ENCODE peak calls at places on chromosomes 7 and 10, in seven cellular contexts. One of them, this sample, is unnamed.
A peak's percentile ranks its signal among the peaks of the same experiment; 100 is the strongest.

GRCh38 chr10:87506988-87507387 is 2.3 kb downstream of the MINPP1 start:
- DNase-seq in K562: no peak
- DNase-seq in HepG2: no peak
- DNase-seq in GM12878: no peak
- DNase-seq in SK-N-SH: no peak
- DNase-seq in HCT116: no peak
- DNase-seq in H1: no peak
- DNase-seq in this sample: no peak

GRCh38 chr10:104376784-104377300 is 23.2 kb downstream of the CFAP58 start:
- DNase-seq in HCT116: no peak
- DNase-seq in HepG2: no peak
- DNase-seq in K562: no peak
- DNase-seq in GM12878: no peak
- DNase-seq in H1: no peak
- DNase-seq in SK-N-SH: no peak
- DNase-seq in this sample: no peak

GRCh38 chr10:50312464-50313437 is 61.4 kb upstream of the ASAH2 start:
- DNase-seq in GM12878: no peak
- DNase-seq in K562: peak; percentile 64
- DNase-seq in HepG2: no peak
- DNase-seq in H1: no peak
- DNase-seq in HCT116: no peak
- DNase-seq in SK-N-SH: no peak
- DNase-seq in this sample: no peak

GRCh38 chr10:29761916-29762315 is 127.1 kb upstream of the SVIL start:
- DNase-seq in HepG2: peak; percentile 34
- DNase-seq in K562: no peak
- DNase-seq in SK-N-SH: no peak
- DNase-seq in H1: no peak
- DNase-seq in GM12878: no peak
- DNase-seq in HCT116: peak; percentile 42
- DNase-seq in this sample: no peak

GRCh38 chr10:8043569-8044306 is 10.8 kb upstream of the GATA3 start:
- DNase-seq in HepG2: no peak
- DNase-seq in K562: no peak
- DNase-seq in HCT116: no peak
- DNase-seq in GM12878: no peak
- DNase-seq in H1: no peak
- DNase-seq in SK-N-SH: peak; percentile 25
- DNase-seq in this sample: no peak

GRCh38 chr10:57846307-57847065 is 421.2 kb downstream of the IPMK start:
- DNase-seq in K562: no peak
- DNase-seq in GM12878: no peak
- DNase-seq in HCT116: no peak
- DNase-seq in SK-N-SH: no peak
- DNase-seq in H1: no peak
- DNase-seq in HepG2: no peak
- DNase-seq in this sample: no peak

GRCh38 chr7:74583630-74584029 is 73.9 kb upstream of the GTF2I start:
- DNase-seq in HepG2: no peak
- DNase-seq in SK-N-SH: peak; percentile 8
- DNase-seq in HCT116: no peak
- DNase-seq in GM12878: no peak
- DNase-seq in K562: no peak
- DNase-seq in H1: no peak
- DNase-seq in this sample: no peak

GRCh38 chr7:147915781-147916180 is 674.8 kb upstream of the C7orf33 start:
- DNase-seq in K562: no peak
- DNase-seq in HCT116: no peak
- DNase-seq in SK-N-SH: no peak
- DNase-seq in HepG2: no peak
- DNase-seq in H1: peak; percentile 15
- DNase-seq in GM12878: no peak
- DNase-seq in this sample: peak; percentile 38

GRCh38 chr10:132459252-132460028 is 62.4 kb downstream of the PWWP2B start:
- DNase-seq in HCT116: no peak
- DNase-seq in HepG2: peak; percentile 58
- DNase-seq in GM12878: no peak
- DNase-seq in K562: no peak
- DNase-seq in H1: no peak
- DNase-seq in SK-N-SH: no peak
- DNase-seq in this sample: no peak

GRCh38 chr10:132457328-132458070 is 60.5 kb downstream of the PWWP2B start:
- DNase-seq in HepG2: no peak
- DNase-seq in HCT116: no peak
- DNase-seq in SK-N-SH: no peak
- DNase-seq in H1: no peak
- DNase-seq in GM12878: no peak
- DNase-seq in K562: no peak
- DNase-seq in this sample: no peak

GRCh38 chr10:132458595-132459251 is 61.7 kb downstream of the PWWP2B start:
- DNase-seq in HCT116: no peak
- DNase-seq in SK-N-SH: peak; percentile 95
- DNase-seq in GM12878: no peak
- DNase-seq in HepG2: no peak
- DNase-seq in K562: peak; percentile 49
- DNase-seq in H1: no peak
- DNase-seq in this sample: no peak

GRCh38 chr10:132456881-132457280 is 59.9 kb downstream of the PWWP2B start:
- DNase-seq in HCT116: no peak
- DNase-seq in K562: no peak
- DNase-seq in SK-N-SH: no peak
- DNase-seq in H1: no peak
- DNase-seq in GM12878: no peak
- DNase-seq in HepG2: no peak
- DNase-seq in this sample: no peak

DNA sequence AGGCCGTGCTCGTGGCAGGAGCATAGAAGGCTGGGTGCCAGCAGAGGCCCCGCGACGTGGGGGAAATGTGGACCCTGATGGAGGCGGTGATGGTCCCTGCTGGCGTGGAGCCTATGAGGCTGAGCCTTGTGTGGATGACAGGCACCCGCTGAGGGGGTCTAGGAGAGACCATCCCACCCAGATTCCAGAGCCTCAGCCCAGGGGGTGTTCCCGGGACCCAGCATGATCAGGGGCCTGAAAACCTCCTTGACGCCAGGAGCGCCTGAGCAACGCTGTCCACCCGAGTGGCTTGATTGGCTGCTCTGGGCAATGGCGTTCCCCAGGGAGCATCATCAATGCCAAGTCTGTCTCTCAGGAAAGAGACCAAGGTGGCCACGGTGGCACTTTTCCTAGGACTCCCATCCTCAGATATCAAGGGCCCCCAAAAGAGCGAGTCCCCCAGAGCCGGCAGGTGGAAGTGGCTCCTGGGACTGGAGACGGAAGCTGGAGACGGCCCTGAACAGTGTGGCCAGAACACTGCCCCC is 61.1 kb downstream of the PWWP2B start:
- DNase-seq in SK-N-SH: no peak
- DNase-seq in GM12878: no peak
- DNase-seq in H1: no peak
- DNase-seq in HCT116: no peak
- DNase-seq in HepG2: no peak
- DNase-seq in K562: no peak
- DNase-seq in this sample: no peak
- H3K4me1 ChIP-seq in SK-N-SH: peaks cover 6% of the 10 kb centered on the region
- H3K4me1 ChIP-seq in GM12878: no peaks in the 10 kb centered on the region
- H3K4me1 ChIP-seq in H1: no peaks in the 10 kb centered on the region
- H3K4me1 ChIP-seq in HCT116: peaks cover 3% of the 10 kb centered on the region
- H3K4me1 ChIP-seq in HepG2: peaks cover 69% of the 10 kb centered on the region
- H3K4me1 ChIP-seq in K562: peaks cover 70% of the 10 kb centered on the region
- H3K4me1 ChIP-seq in this sample: no peaks in the 10 kb centered on the region

DNA sequence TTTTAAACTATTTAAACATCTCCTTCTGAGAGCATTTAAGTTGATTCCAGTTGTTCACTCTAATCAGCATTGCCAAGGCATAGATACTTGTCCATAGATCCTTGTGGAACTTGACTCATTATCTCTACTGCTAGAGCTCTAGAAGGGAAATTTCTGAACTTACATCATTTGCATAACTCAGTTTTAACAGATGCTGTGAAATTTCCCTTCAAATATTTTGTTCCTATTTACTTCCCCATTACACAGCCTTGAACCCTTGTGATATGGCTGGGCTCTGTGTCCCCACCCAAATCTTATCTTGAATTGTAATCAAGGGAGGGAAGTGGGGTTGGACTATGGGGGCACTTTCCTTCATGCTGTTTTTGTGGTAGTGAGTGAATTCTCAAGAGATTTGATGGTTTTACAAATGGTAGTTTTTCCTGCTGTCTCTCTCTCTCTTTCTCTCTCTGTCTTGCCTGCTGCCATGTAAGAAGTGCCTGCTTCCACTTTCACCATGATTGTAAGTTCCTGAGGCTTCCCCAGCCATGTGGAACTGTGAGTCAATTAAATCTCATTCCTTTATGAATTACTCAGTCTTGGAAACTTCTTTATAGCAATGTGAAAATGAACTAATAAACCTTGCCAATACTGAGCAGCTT is 25.4 kb downstream of the INSIG1 start:
- DNase-seq in SK-N-SH: no peak
- DNase-seq in H1: no peak
- DNase-seq in K562: no peak
- DNase-seq in HepG2: no peak
- DNase-seq in HCT116: no peak
- DNase-seq in GM12878: no peak
- DNase-seq in this sample: no peak
- H3K27me3 ChIP-seq in SK-N-SH: no peaks in the 10 kb centered on the region
- H3K27me3 ChIP-seq in H1: no peaks in the 10 kb centered on the region
- H3K27me3 ChIP-seq in K562: no peaks in the 10 kb centered on the region
- H3K27me3 ChIP-seq in HepG2: no peaks in the 10 kb centered on the region
- H3K27me3 ChIP-seq in HCT116: peaks cover 7% of the 10 kb centered on the region
- H3K27me3 ChIP-seq in GM12878: no peaks in the 10 kb centered on the region
- H3K27me3 ChIP-seq in this sample: peaks cover 6% of the 10 kb centered on the region

DNA sequence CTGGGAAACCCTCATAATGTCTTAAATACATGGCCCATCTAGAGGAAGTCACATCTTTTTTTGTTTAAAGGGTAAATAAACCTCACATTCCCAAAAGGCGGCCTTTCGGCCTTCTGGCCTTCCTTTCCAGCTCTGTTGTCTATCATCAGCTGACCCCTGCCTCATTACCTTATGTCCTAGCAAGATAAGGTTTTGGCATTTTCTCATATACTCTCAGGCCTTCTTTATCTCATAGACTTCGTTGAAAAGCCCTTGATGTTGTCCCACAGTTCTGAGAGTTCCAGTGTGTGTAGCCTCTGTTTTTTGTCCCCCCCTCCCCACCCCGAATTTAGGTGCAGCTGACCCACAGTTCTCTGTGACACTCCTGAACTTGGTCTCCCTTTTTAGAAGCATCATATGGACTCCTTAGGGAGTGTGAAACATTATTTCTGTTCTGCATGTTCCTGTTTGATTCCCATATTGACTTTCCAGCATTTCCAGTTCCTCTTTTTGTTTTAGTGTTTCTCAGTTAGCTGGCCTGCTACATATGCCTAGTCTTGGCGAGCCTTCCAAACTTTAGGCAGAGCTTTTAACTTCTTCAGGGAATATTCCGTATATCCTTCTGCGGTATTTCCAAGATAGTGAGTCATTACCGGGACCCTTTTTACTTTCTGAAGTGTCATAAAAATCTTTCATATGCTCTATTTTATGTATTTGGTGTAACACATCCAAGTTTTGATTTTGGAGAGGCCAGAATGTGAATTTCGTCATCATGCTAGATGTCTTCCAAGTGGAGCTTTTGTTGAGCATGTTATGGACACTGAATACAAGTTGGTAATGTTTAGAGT is 138.5 kb downstream of the LRRC4 start:
- DNase-seq in H1: no peak
- DNase-seq in SK-N-SH: no peak
- DNase-seq in HCT116: no peak
- DNase-seq in GM12878: no peak
- DNase-seq in K562: peak; percentile 93
- DNase-seq in HepG2: no peak
- DNase-seq in this sample: no peak
- TF ChIP-seq YY1 in H1: no peak
- TF ChIP-seq YY1 in SK-N-SH: no peak
- TF ChIP-seq YY1 in HCT116: no peak
- TF ChIP-seq YY1 in GM12878: no peak
- TF ChIP-seq YY1 in K562: no peak
- TF ChIP-seq YY1 in HepG2: no peak
- TF ChIP-seq YY1 in this sample: no peak

GRCh38 chr7:50335230-50335794 is 30.8 kb downstream of the IKZF1 start:
- DNase-seq in SK-N-SH: no peak
- DNase-seq in GM12878: no peak
- DNase-seq in K562: no peak
- DNase-seq in HepG2: no peak
- DNase-seq in HCT116: no peak
- DNase-seq in H1: no peak
- DNase-seq in this sample: no peak

GRCh38 chr7:50335795-50336754 is 31.6 kb downstream of the IKZF1 start:
- DNase-seq in HepG2: no peak
- DNase-seq in H1: no peak
- DNase-seq in GM12878: no peak
- DNase-seq in HCT116: no peak
- DNase-seq in K562: peak; percentile 82
- DNase-seq in SK-N-SH: peak; percentile 78
- DNase-seq in this sample: no peak

GRCh38 chr7:50339990-50340500 is 35.5 kb downstream of the IKZF1 start:
- DNase-seq in H1: no peak
- DNase-seq in GM12878: no peak
- DNase-seq in HCT116: no peak
- DNase-seq in K562: peak; percentile 89
- DNase-seq in HepG2: no peak
- DNase-seq in SK-N-SH: no peak
- DNase-seq in this sample: no peak

GRCh38 chr7:50334341-50334994 is 30.0 kb downstream of the IKZF1 start:
- DNase-seq in HepG2: no peak
- DNase-seq in GM12878: no peak
- DNase-seq in K562: no peak
- DNase-seq in H1: no peak
- DNase-seq in SK-N-SH: no peak
- DNase-seq in HCT116: no peak
- DNase-seq in this sample: no peak

GRCh38 chr7:50336909-50337703 is 32.6 kb downstream of the IKZF1 start:
- DNase-seq in SK-N-SH: no peak
- DNase-seq in K562: no peak
- DNase-seq in GM12878: no peak
- DNase-seq in HepG2: no peak
- DNase-seq in H1: no peak
- DNase-seq in HCT116: no peak
- DNase-seq in this sample: no peak
- H3K4me1 ChIP-seq in SK-N-SH: peaks cover 22% of the 10 kb centered on the region
- H3K4me1 ChIP-seq in K562: peaks cover 57% of the 10 kb centered on the region
- H3K4me1 ChIP-seq in GM12878: peaks cover 75% of the 10 kb centered on the region
- H3K4me1 ChIP-seq in HepG2: no peaks in the 10 kb centered on the region
- H3K4me1 ChIP-seq in H1: no peaks in the 10 kb centered on the region
- H3K4me1 ChIP-seq in HCT116: no peaks in the 10 kb centered on the region
- H3K4me1 ChIP-seq in this sample: peaks cover 10% of the 10 kb centered on the region

This sample was measured in NT2/D1.